ENCODE peak calls at places on chromosomes 3 and 15, in eight cellular contexts. T is heart left ventricle, F is transverse colon, X is IMR-90, S is sigmoid colon, Q is breast epithelium, D is A549, L is uterus. A is an unnamed sample.

GRCh38 chr15:44193651-44194396 is 1.2 kb downstream of the FRMD5 start:
- DNase-seq in T (no peak), F (no peak), X (peak; percentile 55), S (no peak), Q (no peak), D (no peak), L (no peak), A (peak; percentile 48)

GRCh38 chr3:167032267-167032876 is 347.7 kb downstream of the ZBBX start:
- DNase-seq in T (no peak), F (no peak), X (peak; percentile 39), S (no peak), Q (no peak), D (peak; percentile 55), L (no peak), A (peak; percentile 36)

GRCh38 chr3:37308247-37308646 is 133.9 kb upstream of the LRRFIP2 start:
- DNase-seq in T (no peak), F (no peak), X (peak; percentile 27), S (no peak), Q (no peak), D (peak; percentile 11), L (no peak), A (no peak)

GRCh38 chr3:101466465-101467309 is 46.3 kb downstream of the SENP7 start:
- DNase-seq in T (no peak), F (peak; percentile 24), X (peak; percentile 7), S (no peak), Q (no peak), D (peak; percentile 21), L (no peak), A (no peak)

GRCh38 chr3:147943265-147943945 is 534.2 kb downstream of the ZIC1 start:
- DNase-seq in T (no peak), F (no peak), X (peak; percentile 93), S (no peak), Q (no peak), D (peak; percentile 36), L (no peak), A (no peak)

GRCh38 chr3:125512135-125512920 is 7.7 kb downstream of the SNX4 start:
- DNase-seq in T (no peak), F (no peak), X (peak; percentile 57), S (no peak), Q (no peak), D (peak; percentile 4), L (no peak), A (no peak)

GRCh38 chr3:58518304-58518789 is 18.6 kb downstream of the ACOX2 start:
- DNase-seq in T (no peak), F (no peak), X (no peak), S (no peak), Q (no peak), D (no peak), L (no peak), A (no peak)

GRCh38 chr15:74958320-74958907 is 1.8 kb upstream of the RPP25 start:
- DNase-seq in T (peak; percentile 40), F (peak; percentile 87), X (no peak), S (peak; percentile 78), Q (peak; percentile 50), D (peak; percentile 85), L (no peak), A (peak; percentile 54)

GRCh38 chr3:43102773-43103480 is 3.0 kb downstream of the POMGNT2 start:
- DNase-seq in T (no peak), F (no peak), X (no peak), S (no peak), Q (no peak), D (no peak), L (no peak), A (no peak)

GRCh38 chr3:140344601-140345000 is 333.3 kb upstream of the TRIM42 start:
- DNase-seq in T (no peak), F (no peak), X (no peak), S (no peak), Q (no peak), D (no peak), L (no peak), A (no peak)

GRCh38 chr3:129022114-129022994 is 21.2 kb downstream of the EFCC1 start:
- DNase-seq in T (peak; percentile 91), F (peak; percentile 67), X (peak; percentile 37), S (peak; percentile 96), Q (no peak), D (no peak), L (peak; percentile 84), A (peak; percentile 66)

GRCh38 chr3:126446301-126446700 is 29.4 kb downstream of the ZXDC start:
- DNase-seq in T (no peak), F (no peak), X (no peak), S (peak; percentile 48), Q (no peak), D (no peak), L (no peak), A (peak; percentile 11)

GRCh38 chr15:22819651-22820050 is 18.8 kb upstream of the NIPA2 start:
- DNase-seq in T (no peak), F (no peak), X (no peak), S (no peak), Q (no peak), D (no peak), L (no peak), A (no peak)

GRCh38 chr15:40054746-40055575 is 16.0 kb upstream of the SRP14 start:
- DNase-seq in T (no peak), F (peak; percentile 72), X (peak; percentile 82), S (peak; percentile 61), Q (no peak), D (no peak), L (no peak), A (no peak)

GRCh38 chr15:40776537-40777141 is 6.9 kb downstream of the C15orf62 start:
- DNase-seq in T (no peak), F (no peak), X (peak; percentile 41), S (no peak), Q (peak; percentile 93), D (no peak), L (no peak), A (no peak)

GRCh38 chr3:3552741-3553140 is 246.5 kb upstream of the LRRN1 start:
- DNase-seq in T (no peak), F (no peak), X (no peak), S (no peak), Q (no peak), D (no peak), L (no peak), A (no peak)

DNA sequence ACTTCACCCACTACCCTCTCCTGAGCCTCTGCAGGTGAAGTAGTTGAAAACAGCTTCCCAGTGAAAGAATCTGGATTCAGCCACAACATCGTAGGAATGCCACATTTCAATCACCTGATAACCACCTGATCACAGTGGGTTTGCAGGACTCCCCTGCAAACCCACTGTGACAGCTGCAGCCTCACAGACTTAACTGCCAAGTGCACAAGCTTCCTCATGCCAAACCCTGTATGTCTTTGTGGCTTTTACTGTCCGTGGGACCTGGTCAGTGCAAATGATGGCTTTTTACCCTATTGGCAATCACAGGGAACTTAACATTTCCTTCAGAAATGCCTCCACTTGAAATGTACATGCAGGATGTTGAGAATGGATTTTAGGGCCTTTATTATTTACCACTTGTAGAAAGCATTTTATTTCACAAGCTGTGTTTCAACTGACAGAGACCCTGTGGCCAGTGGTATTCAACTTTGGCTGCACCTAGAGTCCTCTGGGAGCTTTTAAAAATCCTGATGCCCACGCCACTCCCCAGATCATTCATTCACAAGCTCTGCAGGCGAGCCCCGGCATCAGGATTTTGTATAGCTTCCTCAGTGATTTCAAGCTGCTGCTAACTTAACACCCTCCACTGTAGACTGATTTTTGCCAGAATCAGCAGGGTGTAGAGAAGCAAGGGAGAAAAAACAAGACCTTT is 49.1 kb downstream of the OXNAD1 start:
- DNase-seq in T (no peak), F (no peak), X (no peak), S (no peak), Q (no peak), D (no peak), L (no peak), A (no peak)
- TF ChIP-seq POLR2A in T (no peak), F (no peak), X (no peak), S (no peak), Q (no peak), D (no peak), L (no peak), A (no peak)

DNA sequence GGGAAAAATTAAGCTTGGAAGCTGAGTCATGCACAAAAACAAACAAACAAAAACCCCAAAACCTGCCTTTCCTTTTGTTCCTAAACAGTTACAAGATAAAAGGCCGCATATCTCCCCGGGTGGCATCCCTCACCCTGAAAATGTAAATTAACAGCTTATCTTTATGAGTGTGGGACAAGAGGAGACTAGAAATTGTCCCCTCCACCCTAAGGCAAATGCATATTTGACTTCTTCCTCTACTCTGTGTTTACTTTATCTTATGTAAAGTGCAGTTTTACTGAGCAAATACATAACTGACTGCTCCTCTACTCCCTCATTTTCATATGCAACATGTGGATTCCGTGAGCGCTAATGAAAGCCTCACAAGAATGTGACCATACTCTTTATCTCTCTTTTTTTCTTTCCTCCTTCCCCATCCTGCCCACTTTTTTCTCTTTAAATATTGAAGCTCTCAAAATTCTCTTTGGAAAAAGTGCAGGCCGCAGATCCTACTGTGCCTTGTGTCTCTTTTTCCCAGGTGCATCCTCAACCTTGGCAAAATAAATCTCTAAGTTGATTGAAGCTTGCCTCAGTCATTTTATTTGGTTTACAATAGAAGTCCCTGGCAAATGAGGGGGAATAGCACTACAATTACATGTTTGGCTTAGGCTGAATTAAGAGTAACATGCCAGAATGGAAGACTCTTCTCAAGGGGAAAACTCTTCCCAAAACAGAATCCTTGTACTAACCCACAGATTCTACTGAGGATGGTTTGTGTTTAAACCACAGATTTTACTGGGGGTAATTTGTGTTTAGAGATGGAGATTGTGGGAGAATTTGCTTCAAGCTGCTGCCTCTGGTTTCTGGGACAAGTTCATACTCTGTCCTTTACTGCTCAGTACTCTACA is 72.7 kb upstream of the WDR72 start:
- DNase-seq in T (no peak), F (no peak), X (no peak), S (no peak), Q (no peak), D (peak; percentile 62), L (no peak), A (no peak)
- H3K27ac ChIP-seq in T (no peak overlapping the region), F (peak overlapping the region; percentile 60), X (no peak overlapping the region), S (no peak overlapping the region), Q (no peak overlapping the region), D (peak overlapping the region; percentile 87), L (no peak overlapping the region), A (no peak overlapping the region)

GRCh38 chr15:68619303-68619698 is 40.5 kb downstream of the CORO2B start:
- DNase-seq in T (no peak), F (no peak), X (no peak), S (no peak), Q (no peak), D (no peak), L (no peak), A (no peak)

GRCh38 chr15:68623301-68623892 is 44.6 kb downstream of the CORO2B start:
- DNase-seq in T (no peak), F (no peak), X (peak; percentile 67), S (no peak), Q (no peak), D (no peak), L (no peak), A (no peak)

GRCh38 chr15:68621535-68621934 is 42.7 kb downstream of the CORO2B start:
- DNase-seq in T (no peak), F (no peak), X (no peak), S (no peak), Q (no peak), D (no peak), L (no peak), A (no peak)

GRCh38 chr15:68618339-68619302 is 39.8 kb downstream of the CORO2B start:
- DNase-seq in T (no peak), F (no peak), X (peak; percentile 70), S (no peak), Q (no peak), D (no peak), L (no peak), A (peak; percentile 54)

GRCh38 chr15:68620721-68621528 is 42.1 kb downstream of the CORO2B start:
- DNase-seq in T (peak; percentile 93), F (peak; percentile 67), X (peak; percentile 98), S (peak; percentile 96), Q (peak; percentile 48), D (no peak), L (peak; percentile 92), A (peak; percentile 77)
- TF ChIP-seq POLR2A in T (no peak), F (no peak), X (peak; percentile 70), S (no peak), Q (no peak), D (no peak), L (no peak), A (no peak)

GRCh38 chr3:55190296-55190695 is 262.4 kb upstream of the LRTM1 start:
- DNase-seq in T (no peak), F (no peak), X (peak; percentile 78), S (no peak), Q (no peak), D (no peak), L (no peak), A (no peak)
- H3K27ac ChIP-seq in T (no peak overlapping the region), F (no peak overlapping the region), X (peak overlapping the region; percentile 46), S (no peak overlapping the region), Q (no peak overlapping the region), D (no peak overlapping the region), L (no peak overlapping the region), A (no peak overlapping the region)

A was measured in testis.